ENCODE peak calls at places on chromosomes 7 and 10, in ten cellular contexts. E is endodermal cell, U is MM.1S, F is neural progenitor cell, D is mammary epithelial cell, L is adipocyte, H is GM23248, G is astrocyte, Q is NT2/D1, O is GM12878. Z is an unnamed sample.

GRCh38 chr10:47206449-47207279 is 93.3 kb upstream of the GDF10 start:
- DNase-seq in U (peak), H (no peak), E (peak), G (peak), F (no peak), Q (no peak), L (no peak), D (no peak), O (no peak), Z (no peak)

GRCh38 chr10:104557966-104558365 is 83.1 kb upstream of the SORCS3 start:
- DNase-seq in U (no peak), F (no peak), Q (no peak), D (no peak), G (no peak), O (no peak), E (peak), H (no peak), L (no peak), Z (no peak)

GRCh38 chr7:34939175-34939574 is 98.1 kb downstream of the DPY19L1 start:
- DNase-seq in L (no peak), G (peak), D (no peak), U (no peak), O (no peak), F (no peak), E (peak), H (peak), Q (no peak), Z (no peak)

GRCh38 chr10:63735305-63735704 is 214.1 kb downstream of the REEP3 start:
- DNase-seq in H (no peak), L (no peak), F (no peak), D (no peak), G (no peak), Q (no peak), U (no peak), O (no peak), E (no peak), Z (no peak)

GRCh38 chr7:37336259-37336658 is 112.4 kb downstream of the ELMO1 start:
- DNase-seq in L (no peak), O (peak), D (no peak), E (no peak), H (no peak), F (no peak), Q (no peak), G (no peak), U (peak), Z (no peak)

GRCh38 chr10:94193466-94193924 is 169.2 kb downstream of the NOC3L start:
- DNase-seq in L (peak), O (no peak), D (peak), H (peak), U (no peak), Q (no peak), F (peak), E (peak), G (peak), Z (no peak)

GRCh38 chr7:1087952-1088920 is at the start of gene GPER1:
- DNase-seq in G (no peak), L (peak), U (no peak), E (peak), F (peak), H (peak), Q (no peak), O (no peak), D (no peak), Z (no peak)

GRCh38 chr7:158432369-158433270 is 155.0 kb downstream of the PTPRN2 start:
- DNase-seq in F (no peak), U (no peak), O (no peak), D (peak), L (no peak), Q (no peak), E (peak), G (no peak), H (no peak), Z (no peak)

GRCh38 chr10:7560519-7560918 is 106.2 kb downstream of the ITIH5 start:
- DNase-seq in E (no peak), O (no peak), F (no peak), H (peak), Q (no peak), G (no peak), U (no peak), L (no peak), D (no peak), Z (no peak)

GRCh38 chr7:21318916-21319270 is 109.0 kb upstream of the SP4 start:
- DNase-seq in D (no peak), E (no peak), L (no peak), G (no peak), F (no peak), O (no peak), U (no peak), Q (no peak), H (no peak), Z (no peak)

GRCh38 chr7:17033245-17033644 is 151.5 kb upstream of the AGR3 start:
- DNase-seq in G (no peak), Q (no peak), H (no peak), U (no peak), E (no peak), D (no peak), F (no peak), L (no peak), O (no peak), Z (no peak)

GRCh38 chr7:1961776-1962276 is 270.9 kb downstream of the MAD1L1 start:
- DNase-seq in F (no peak), O (peak), L (peak), D (peak), G (peak), H (peak), E (no peak), U (no peak), Q (no peak), Z (peak)

DNA sequence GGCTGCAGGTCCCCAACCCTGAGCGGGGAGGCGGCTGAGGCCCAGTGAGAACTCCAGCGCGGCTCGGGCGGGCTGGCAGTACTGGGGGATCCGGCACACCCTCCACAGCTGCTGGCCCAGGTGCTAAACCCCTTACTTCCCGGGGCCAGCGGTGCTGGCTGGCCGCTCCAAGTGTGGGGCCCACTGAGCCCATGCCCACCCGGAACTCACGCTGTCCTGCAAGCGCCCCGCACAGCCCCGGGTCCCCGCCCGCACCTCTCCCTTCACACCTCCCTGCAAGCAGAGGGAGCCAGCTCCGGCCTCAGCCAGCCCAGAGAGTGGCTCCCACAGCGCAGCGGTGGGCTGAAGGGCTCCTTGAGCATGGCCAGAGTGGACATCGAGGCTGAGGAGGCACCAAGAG is 25.0 kb downstream of the RNF133 start:
- DNase-seq in G (no peak), H (no peak), D (no peak), Q (no peak), F (no peak), L (no peak), O (no peak), U (no peak), E (no peak), Z (no peak)
- H3K4me3 ChIP-seq in G (no peak), H (no peak), D (no peak), Q (no peak), F (no peak), L (peak), O (no peak), U (no peak), E (no peak), Z (no peak)

GRCh38 chr10:18351426-18351825 is 211.2 kb downstream of the CACNB2 start:
- DNase-seq in Q (no peak), O (no peak), E (no peak), L (no peak), H (no peak), F (no peak), U (no peak), D (no peak), G (no peak), Z (no peak)

GRCh38 chr10:18350340-18350739 is 210.1 kb downstream of the CACNB2 start:
- DNase-seq in Q (no peak), F (no peak), E (no peak), G (no peak), O (no peak), U (no peak), L (no peak), H (no peak), D (no peak), Z (no peak)

DNA sequence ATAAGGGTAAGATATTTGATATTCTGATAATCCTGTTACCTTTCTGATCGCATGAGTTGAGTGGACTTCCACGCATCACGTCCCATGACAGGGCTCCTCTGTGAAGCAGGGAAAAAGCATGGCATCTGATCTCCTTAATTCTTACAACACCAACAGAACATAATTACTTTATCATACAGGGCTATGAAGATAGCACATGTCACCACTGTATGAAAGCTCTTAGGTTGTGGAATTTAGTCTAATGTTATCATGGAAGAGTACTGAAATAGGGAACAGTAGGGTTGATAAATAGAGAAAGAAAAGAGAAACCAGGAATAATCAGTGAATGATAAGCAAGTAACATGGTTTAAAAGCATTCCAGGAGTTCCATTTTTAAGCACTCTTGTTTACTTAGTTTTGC is 212.0 kb downstream of the CACNB2 start:
- DNase-seq in Q (no peak), H (no peak), D (no peak), O (no peak), U (no peak), L (no peak), F (no peak), G (no peak), E (no peak), Z (no peak)
- H3K9ac ChIP-seq in Q (no peak), H (no peak), D (no peak), O (no peak), U (no peak), L (no peak), F (no peak), G (no peak), E (no peak), Z (no peak)

GRCh38 chr10:122040786-122041185 is 51.8 kb downstream of the TACC2 start:
- DNase-seq in D (no peak), H (no peak), E (no peak), O (no peak), Q (no peak), F (no peak), L (no peak), U (no peak), G (no peak), Z (no peak)
- H3K4me3 ChIP-seq in D (no peak), H (no peak), E (no peak), O (no peak), Q (no peak), F (no peak), L (no peak), U (no peak), G (no peak), Z (no peak)

GRCh38 chr7:155198206-155198892 is 99.3 kb upstream of the INSIG1 start:
- DNase-seq in L (no peak), Q (no peak), O (no peak), U (no peak), E (no peak), G (no peak), F (no peak), D (no peak), H (no peak), Z (no peak)
- H3K9ac ChIP-seq in L (no peak), Q (no peak), O (no peak), U (no peak), E (no peak), G (peak), F (no peak), D (no peak), H (no peak), Z (no peak)

DNA sequence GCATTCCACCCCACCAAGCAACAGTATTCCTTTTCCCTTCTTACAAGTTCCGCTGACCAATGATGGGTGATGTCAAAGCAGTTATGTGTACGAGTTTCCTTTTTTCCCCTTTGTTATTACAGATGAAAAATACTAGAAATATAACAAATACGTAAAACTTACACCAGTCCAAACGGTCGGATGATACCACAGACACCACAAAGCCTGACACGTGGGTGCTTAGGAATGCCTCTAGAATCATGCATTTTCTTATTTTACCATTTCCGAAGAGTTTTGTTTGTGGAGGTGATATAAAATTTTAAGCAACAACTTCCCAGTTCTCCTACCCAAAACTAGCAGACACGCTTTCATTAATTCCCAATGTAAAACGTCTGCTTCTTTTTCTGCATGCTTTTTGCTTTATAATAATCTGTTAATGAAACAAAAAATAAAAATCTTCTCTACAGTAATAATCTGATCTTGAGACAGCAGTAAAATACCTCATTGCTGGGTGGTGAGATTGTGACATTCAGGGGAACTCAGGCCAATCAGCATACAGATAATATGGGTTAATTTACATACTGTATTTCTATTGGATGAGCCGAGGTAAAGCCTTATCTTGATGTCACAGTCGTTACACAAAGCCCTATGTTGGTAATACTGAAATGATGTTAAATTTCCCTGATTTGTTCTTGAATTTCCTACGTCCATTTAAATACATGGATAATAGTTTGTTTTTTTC is 811 bp upstream of the GPR85 start:
- DNase-seq in G (peak), F (peak), H (peak), L (peak), Q (no peak), O (no peak), E (no peak), D (no peak), U (no peak), Z (peak)
- H3K4me3 ChIP-seq in G (peak), F (peak), H (peak), L (peak), Q (no peak), O (no peak), E (no peak), D (no peak), U (no peak), Z (peak)

GRCh38 chr10:3494879-3495230 is 290.2 kb downstream of the KLF6 start:
- DNase-seq in F (no peak), O (no peak), G (no peak), U (no peak), D (no peak), Q (no peak), E (no peak), H (no peak), L (no peak), Z (no peak)
- H3K9ac ChIP-seq in F (no peak), O (no peak), G (peak), U (no peak), D (no peak), Q (no peak), E (no peak), H (no peak), L (no peak), Z (no peak)

Z was measured in keratinocyte.